ENCODE peak calls at places on chromosomes 5 and 9, in four cellular contexts. Y is neural progenitor cell, W is colonic mucosa, X is psoas muscle. D is an unnamed sample. For H3K4me1, the result is how much of the 10 kb centered on the place peaks cover.

GRCh38 chr9:93257808-93258331 is 73.9 kb downstream of the WNK2 start:
- DNase-seq in Y (no peak), W (peak), X (no peak), D (peak)

GRCh38 chr5:15693036-15693728 is 193.2 kb downstream of the FBXL7 start:
- DNase-seq in W (no peak), Y (no peak), X (no peak), D (no peak)

GRCh38 chr5:104909803-104910202 is 1347.2 kb upstream of the NUDT12 start:
- DNase-seq in W (no peak), Y (no peak), X (no peak), D (no peak)

GRCh38 chr9:117101003-117101402 is 313.9 kb downstream of the ASTN2 start:
- DNase-seq in X (no peak), Y (no peak), W (no peak), D (no peak)

GRCh38 chr9:76215066-76215465 is 179.2 kb downstream of the RFK start:
- DNase-seq in W (no peak), Y (peak), X (no peak), D (no peak)

GRCh38 chr5:89901983-89902382 is 507.6 kb downstream of the CETN3 start:
- DNase-seq in Y (no peak), X (no peak), W (no peak), D (no peak)

GRCh38 chr5:113447651-113448050 is 12.9 kb upstream of the TSSK1B start:
- DNase-seq in W (no peak), Y (peak), X (no peak), D (no peak)

GRCh38 chr5:81241961-81242648 is 9.0 kb downstream of the CKMT2 start:
- DNase-seq in Y (no peak), X (no peak), W (no peak), D (no peak)

GRCh38 chr5:160312139-160312959 is at the start of gene CCNJL:
- DNase-seq in Y (peak), W (peak), X (peak), D (peak)

GRCh38 chr5:178284095-178284675 is 51.6 kb upstream of the PHYKPL start:
- DNase-seq in W (peak), Y (peak), X (no peak), D (no peak)

GRCh38 chr5:150637245-150638052 is 3.0 kb upstream of the SYNPO start:
- DNase-seq in Y (peak), W (no peak), X (no peak), D (no peak)
- H3K4me1 ChIP-seq in Y (under half), W (under half), X (half or more), D (half or more)

GRCh38 chr9:114505187-114506081 is at the start of gene WHRN:
- DNase-seq in W (peak), Y (peak), X (peak), D (peak)

GRCh38 chr9:114503522-114504340 is 1.5 kb downstream of the WHRN start:
- DNase-seq in Y (no peak), X (no peak), W (no peak), D (no peak)

GRCh38 chr9:114503009-114503408 is 2.3 kb downstream of the WHRN start:
- DNase-seq in Y (no peak), X (no peak), W (no peak), D (no peak)

GRCh38 chr9:114506082-114506390 is 763 bp upstream of the WHRN start:
- DNase-seq in X (no peak), Y (no peak), W (no peak), D (no peak)

DNA sequence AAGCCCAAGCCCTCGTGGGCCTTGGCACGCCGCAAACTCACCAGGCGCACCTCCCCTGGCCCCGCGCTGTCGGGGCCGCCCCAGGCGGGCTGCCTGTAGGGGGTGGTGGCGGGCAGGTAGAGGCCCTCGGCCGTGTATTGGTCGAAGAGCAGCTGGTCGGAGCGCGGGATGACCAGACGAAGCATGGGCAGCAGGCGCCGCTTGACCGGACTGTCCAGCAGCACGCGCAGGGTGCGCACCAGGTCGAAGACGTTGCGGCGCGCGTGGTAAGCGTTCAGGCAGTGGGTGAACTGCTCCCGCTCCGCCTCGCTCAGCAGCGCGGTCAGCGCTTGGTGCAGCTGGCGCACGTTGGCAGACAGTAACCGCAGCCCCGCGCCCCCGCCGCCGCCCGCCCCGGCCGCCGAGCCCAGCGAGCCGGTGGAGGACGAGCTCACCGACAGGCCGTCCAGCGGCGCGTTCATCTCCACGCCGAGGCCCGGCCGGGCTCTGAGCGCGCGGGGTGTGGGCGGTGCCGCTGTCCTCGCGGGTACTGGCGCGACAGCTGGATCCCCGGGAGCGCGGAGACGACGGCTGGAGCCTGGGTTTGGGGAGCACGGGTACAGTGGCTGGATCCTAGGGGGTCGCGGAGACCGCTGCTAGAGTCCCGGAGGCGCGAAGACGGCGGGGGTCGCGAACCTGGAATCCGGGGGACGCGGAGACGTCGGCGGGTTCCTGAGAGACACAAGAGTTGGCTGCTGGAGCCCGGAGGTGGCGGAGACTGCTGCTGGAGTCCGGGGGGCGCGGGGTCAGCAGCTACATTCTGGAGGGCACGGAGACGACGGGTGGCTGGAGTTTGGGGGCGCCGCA is 709 bp downstream of the WHRN start:
- DNase-seq in X (peak), W (peak), Y (peak), D (peak)
- H3K27ac ChIP-seq in X (no peak), W (peak), Y (no peak), D (peak)

GRCh38 chr5:133278318-133278717 is 226.5 kb downstream of the HSPA4 start:
- DNase-seq in Y (no peak), X (no peak), W (no peak), D (no peak)
- TF ChIP-seq CTCF in Y (no peak), X (no peak), W (no peak), D (no peak)

GRCh38 chr5:133938039-133938821 is 30.2 kb downstream of the C5orf15 start:
- DNase-seq in W (no peak), X (no peak), Y (no peak), D (peak)
- H3K4me1 ChIP-seq in W (under half), X (under half), Y (under half), D (under half)

GRCh38 chr9:91275641-91276040 is 86.1 kb downstream of the AUH start:
- DNase-seq in X (no peak), Y (no peak), W (no peak), D (no peak)
- H3K27ac ChIP-seq in X (peak), Y (no peak), W (no peak), D (no peak)

DNA sequence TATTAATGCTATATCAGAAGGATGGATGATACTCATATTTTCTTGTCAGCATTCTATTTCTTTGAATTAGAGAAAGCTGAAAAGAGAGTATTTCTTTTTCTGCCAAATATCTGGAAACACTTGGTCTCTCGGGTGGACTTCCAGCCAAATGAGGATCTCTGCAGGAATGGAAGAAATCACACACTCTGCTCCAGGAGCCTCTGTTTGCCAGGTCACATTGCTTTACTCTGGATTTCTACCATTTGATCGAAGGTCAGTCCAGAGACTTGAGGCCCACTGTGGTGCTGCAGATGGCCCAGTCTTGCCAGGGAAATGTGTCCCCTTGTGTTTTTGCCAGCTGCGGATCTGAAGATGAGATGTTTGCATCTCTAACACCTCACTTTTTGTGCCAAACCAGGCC is 154.1 kb downstream of the PCSK1 start:
- DNase-seq in Y (no peak), W (no peak), X (no peak), D (no peak)
- TF ChIP-seq CTCF in Y (no peak), W (no peak), X (no peak), D (no peak)

DNA sequence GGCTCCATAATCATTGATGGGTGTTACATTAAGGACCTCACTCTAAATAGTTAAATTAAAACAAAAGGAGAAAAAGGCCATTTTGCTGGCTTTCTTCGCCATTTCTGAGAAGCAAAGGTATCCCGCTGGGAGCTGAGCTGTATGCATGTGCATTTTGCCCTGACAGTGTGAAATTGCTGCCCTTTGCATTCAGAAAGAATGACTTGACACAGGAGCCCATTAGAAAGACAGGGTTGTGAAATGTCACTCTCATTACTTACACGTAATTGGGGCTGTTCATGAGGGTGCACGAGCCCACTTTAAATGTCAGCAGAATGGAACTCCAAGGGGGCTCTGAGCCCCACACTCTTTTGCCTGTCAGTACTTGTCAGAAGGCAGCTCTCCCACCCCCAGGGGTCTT is 85.0 kb downstream of the SEMA4D start:
- DNase-seq in Y (peak), W (no peak), X (no peak), D (no peak)
- H3K4me1 ChIP-seq in Y (under half), W (under half), X (half or more), D (under half)

GRCh38 chr9:133950916-133951231 is 41.2 kb downstream of the VAV2 start:
- DNase-seq in Y (no peak), W (no peak), X (no peak), D (no peak)

GRCh38 chr9:133951265-133951664 is 40.9 kb downstream of the VAV2 start:
- DNase-seq in X (peak), Y (no peak), W (no peak), D (no peak)

GRCh38 chr9:133953976-133954709 is 38.0 kb downstream of the VAV2 start:
- DNase-seq in Y (no peak), W (no peak), X (peak), D (peak)

GRCh38 chr9:133953621-133953975 is 38.5 kb downstream of the VAV2 start:
- DNase-seq in Y (no peak), X (peak), W (no peak), D (no peak)

GRCh38 chr9:133952598-133953550 is 39.2 kb downstream of the VAV2 start:
- DNase-seq in W (no peak), Y (no peak), X (no peak), D (peak)
- H3K27ac ChIP-seq in W (no peak), Y (no peak), X (no peak), D (no peak)

GRCh38 chr5:136192015-136192525 is 892 bp downstream of the SMIM32 start:
- DNase-seq in X (no peak), Y (peak), W (no peak), D (peak)
- TF ChIP-seq CTCF in X (no peak), Y (no peak), W (no peak), D (peak)

DNA sequence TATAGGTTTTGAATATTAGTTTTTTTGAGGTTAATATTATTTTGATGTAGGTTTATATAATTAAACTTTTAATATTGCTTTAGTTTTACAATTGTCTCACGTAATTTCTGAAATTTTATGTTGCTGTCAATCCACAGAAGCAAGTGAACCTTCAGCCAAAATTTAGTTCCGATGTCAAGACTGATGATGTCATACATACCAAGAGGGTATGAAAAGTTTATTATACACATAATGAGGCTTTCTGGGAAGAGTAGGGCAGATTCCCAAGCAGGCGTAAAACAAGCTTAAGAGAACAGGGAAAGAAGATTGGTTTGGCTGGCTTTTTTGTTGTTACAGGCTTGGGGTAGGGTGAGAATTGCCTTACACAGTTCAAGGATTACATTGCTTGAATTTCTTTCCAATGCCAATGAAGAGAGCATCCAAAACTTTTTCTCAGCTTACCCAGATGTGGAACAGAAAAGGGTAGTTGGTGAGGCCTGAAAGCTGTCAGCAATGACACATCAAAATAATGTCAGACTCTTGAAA is 1962.9 kb upstream of the CDH6 start:
- DNase-seq in X (no peak), W (no peak), Y (peak), D (no peak)
- H3K4me1 ChIP-seq in X (under half), W (under half), Y (under half), D (under half)

D was measured in right lobe of liver.